ENCODE peak calls at places on chromosomes 13 and 19, in five cellular contexts. X, U, D, E and N are unnamed samples.
A peak's percentile ranks its signal among the peaks of the same experiment; 100 is the strongest.

GRCh38 chr19:50431343-50432220 is 1.1 kb upstream of the MYBPC2 start:
- DNase-seq in X (peak; percentile 84), U (peak; percentile 85), D (peak; percentile 33), E (peak; percentile 93), N (peak; percentile 77)

GRCh38 chr13:93450226-93450625 is 223.6 kb downstream of the GPC6 start:
- DNase-seq in X (no peak), U (no peak), D (peak; percentile 75), E (no peak), N (no peak)

GRCh38 chr13:106243011-106243410 is 292.5 kb downstream of the EFNB2 start:
- DNase-seq in X (no peak), U (no peak), D (no peak), E (no peak), N (no peak)

GRCh38 chr19:40605201-40605971 is 4.2 kb downstream of the LTBP4 start:
- DNase-seq in X (peak; percentile 85), U (peak; percentile 76), D (peak; percentile 51), E (peak; percentile 79), N (peak; percentile 62)

GRCh38 chr19:31391518-31391917 is 42.3 kb upstream of the TSHZ3 start:
- DNase-seq in X (no peak), U (no peak), D (no peak), E (no peak), N (no peak)

GRCh38 chr19:53903055-53903680 is 5.9 kb upstream of the CACNG7 start:
- DNase-seq in X (no peak), U (no peak), D (peak; percentile 16), E (peak; percentile 92), N (peak; percentile 56)

GRCh38 chr13:67369895-67370660 is 139.9 kb upstream of the PCDH9 start:
- DNase-seq in X (no peak), U (no peak), D (peak; percentile 96), E (no peak), N (peak; percentile 92)

GRCh38 chr13:27644302-27644701 is 22.6 kb downstream of the POLR1D start:
- DNase-seq in X (no peak), U (no peak), D (peak; percentile 95), E (no peak), N (peak; percentile 76)

GRCh38 chr19:53877361-53877766 is 4.6 kb upstream of the PRKCG start:
- DNase-seq in X (no peak), U (no peak), D (no peak), E (no peak), N (peak; percentile 51)

GRCh38 chr13:93345642-93346220 is 119.1 kb downstream of the GPC6 start:
- DNase-seq in X (no peak), U (no peak), D (peak; percentile 47), E (no peak), N (no peak)

GRCh38 chr19:46351241-46352041 is 4.6 kb downstream of the PPP5C start:
- DNase-seq in X (peak; percentile 30), U (peak; percentile 48), D (peak; percentile 35), E (no peak), N (peak; percentile 77)

GRCh38 chr19:18796239-18796638 is 5.1 kb upstream of the COMP start:
- DNase-seq in X (no peak), U (no peak), D (no peak), E (no peak), N (no peak)

GRCh38 chr19:53013621-53014020 is at the start of gene ERVV-1:
- DNase-seq in X (no peak), U (no peak), D (no peak), E (no peak), N (no peak)

GRCh38 chr13:110266983-110267382 is 40.0 kb downstream of the COL4A1 start:
- DNase-seq in X (no peak), U (no peak), D (no peak), E (peak; percentile 89), N (peak; percentile 54)

GRCh38 chr13:110266431-110266809 is 40.5 kb downstream of the COL4A1 start:
- DNase-seq in X (no peak), U (no peak), D (no peak), E (no peak), N (no peak)

GRCh38 chr13:110264685-110265275 is 42.2 kb downstream of the COL4A1 start:
- DNase-seq in X (no peak), U (no peak), D (no peak), E (peak; percentile 58), N (no peak)

GRCh38 chr13:110265341-110265681 is 41.6 kb downstream of the COL4A1 start:
- DNase-seq in X (no peak), U (no peak), D (no peak), E (peak; percentile 25), N (no peak)

GRCh38 chr13:110265682-110266430 is 41.1 kb downstream of the COL4A1 start:
- DNase-seq in X (no peak), U (peak; percentile 60), D (no peak), E (peak; percentile 48), N (no peak)
- H3K27ac ChIP-seq in X (no peak overlapping the region), U (peak overlapping the region; percentile 59), D (no peak overlapping the region), E (peak overlapping the region; percentile 31), N (no peak overlapping the region)

GRCh38 chr13:113528101-113528797 is 37.7 kb upstream of the DCUN1D2 start:
- DNase-seq in X (no peak), U (no peak), D (no peak), E (no peak), N (peak; percentile 71)

GRCh38 chr13:113528798-113529180 is 38.3 kb upstream of the DCUN1D2 start:
- DNase-seq in X (no peak), U (no peak), D (no peak), E (no peak), N (no peak)

GRCh38 chr13:113531041-113531873 is 40.7 kb upstream of the DCUN1D2 start:
- DNase-seq in X (no peak), U (no peak), D (no peak), E (no peak), N (no peak)

GRCh38 chr13:113526466-113527220 is 36.1 kb upstream of the DCUN1D2 start:
- DNase-seq in X (no peak), U (no peak), D (no peak), E (no peak), N (no peak)

DNA sequence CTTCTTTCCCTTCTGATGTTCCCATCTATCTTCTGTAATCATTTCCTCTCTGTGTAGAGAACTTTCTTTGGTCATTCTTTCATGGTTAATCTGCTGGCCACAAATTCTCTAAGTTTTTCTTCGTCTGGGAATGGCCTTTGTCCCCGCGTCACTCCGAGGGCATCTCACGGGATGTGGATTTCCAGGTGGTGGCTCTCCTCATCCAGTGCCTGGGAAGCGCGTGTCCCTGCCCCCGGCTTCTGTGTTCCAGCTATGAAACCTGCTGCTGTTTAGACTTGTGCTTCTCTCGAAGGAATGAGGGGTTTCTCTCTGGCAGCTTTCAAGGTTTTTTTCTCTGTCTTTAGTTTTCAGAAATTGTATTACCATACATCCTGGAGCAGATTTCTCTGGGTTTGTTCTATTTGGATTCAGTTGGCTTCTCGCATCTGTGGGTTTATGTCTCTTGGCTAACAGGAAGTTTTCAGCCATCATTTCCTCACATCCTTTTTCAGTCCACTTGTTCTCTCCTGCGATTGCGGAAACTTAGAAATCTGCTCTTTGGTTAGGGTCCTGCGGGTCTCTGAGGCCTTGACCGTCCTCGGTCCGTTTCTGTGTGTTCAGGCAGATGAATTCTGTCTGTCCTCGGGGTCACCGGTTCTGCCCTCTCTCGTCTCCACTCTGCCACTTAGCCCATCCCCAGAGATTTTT is 36.9 kb upstream of the DCUN1D2 start:
- DNase-seq in X (no peak), U (no peak), D (no peak), E (no peak), N (no peak)
- H3K4me1 ChIP-seq in X (no peaks in the 10 kb centered on the region), U (no peaks in the 10 kb centered on the region), D (peaks cover 8% of the 10 kb centered on the region), E (no peaks in the 10 kb centered on the region), N (peaks cover 28% of the 10 kb centered on the region)

GRCh38 chr13:46100191-46100877 is 4.5 kb downstream of the CPB2 start:
- DNase-seq in X (no peak), U (no peak), D (no peak), E (no peak), N (no peak)

GRCh38 chr13:46097015-46097414 is 7.8 kb downstream of the CPB2 start:
- DNase-seq in X (no peak), U (no peak), D (no peak), E (no peak), N (no peak)

GRCh38 chr13:46101002-46101401 is 3.8 kb downstream of the CPB2 start:
- DNase-seq in X (no peak), U (no peak), D (no peak), E (no peak), N (no peak)

GRCh38 chr13:46094478-46094877 is 10.4 kb downstream of the CPB2 start:
- DNase-seq in X (no peak), U (no peak), D (no peak), E (no peak), N (no peak)

GRCh38 chr13:46097663-46098062 is 7.2 kb downstream of the CPB2 start:
- DNase-seq in X (no peak), U (no peak), D (no peak), E (no peak), N (no peak)
- H3K27ac ChIP-seq in X (no peak overlapping the region), U (no peak overlapping the region), D (no peak overlapping the region), E (no peak overlapping the region), N (no peak overlapping the region)

DNA sequence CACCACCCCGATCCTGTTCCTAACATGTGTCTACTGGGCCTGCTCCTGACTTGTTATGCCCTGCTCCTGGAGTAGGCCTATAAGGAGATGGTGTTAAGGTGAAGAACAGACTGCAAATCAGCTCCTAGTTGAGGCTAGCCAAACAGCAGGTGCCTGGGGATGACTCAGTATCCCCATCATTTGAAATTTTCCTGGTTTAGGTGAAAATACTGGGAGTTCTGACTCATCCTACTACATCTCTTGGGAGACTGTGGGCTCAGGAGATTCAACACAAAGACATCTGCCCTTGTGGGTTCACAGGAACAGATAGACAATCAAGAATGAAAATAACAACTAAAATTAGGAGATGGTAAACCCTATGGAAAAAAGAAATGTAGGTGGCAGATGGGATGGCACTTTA is 41.2 kb downstream of the BRD4 start:
- DNase-seq in X (no peak), U (no peak), D (peak; percentile 73), E (no peak), N (no peak)
- H3K4me1 ChIP-seq in X (no peaks in the 10 kb centered on the region), U (peaks cover 48% of the 10 kb centered on the region), D (peaks cover 26% of the 10 kb centered on the region), E (peaks cover 36% of the 10 kb centered on the region), N (peaks cover 83% of the 10 kb centered on the region)

GRCh38 chr13:113410472-113411201 is 42.7 kb downstream of the ADPRHL1 start:
- DNase-seq in X (no peak), U (no peak), D (peak; percentile 83), E (no peak), N (no peak)

GRCh38 chr13:113412440-113412839 is 40.8 kb downstream of the ADPRHL1 start:
- DNase-seq in X (no peak), U (no peak), D (no peak), E (no peak), N (no peak)

GRCh38 chr13:113413898-113414282 is 39.4 kb downstream of the ADPRHL1 start:
- DNase-seq in X (no peak), U (no peak), D (no peak), E (peak; percentile 1), N (no peak)

GRCh38 chr13:113413178-113413897 is 40.0 kb downstream of the ADPRHL1 start:
- DNase-seq in X (no peak), U (no peak), D (no peak), E (no peak), N (no peak)

GRCh38 chr13:113411216-113412023 is 41.9 kb downstream of the ADPRHL1 start:
- DNase-seq in X (no peak), U (peak; percentile 75), D (peak; percentile 97), E (peak; percentile 1), N (peak; percentile 74)
- H3K27ac ChIP-seq in X (no peak overlapping the region), U (peak overlapping the region; percentile 75), D (peak overlapping the region; percentile 98), E (no peak overlapping the region), N (no peak overlapping the region)

GRCh38 chr19:4009990-4010807 is 2.7 kb downstream of the PIAS4 start:
- DNase-seq in X (no peak), U (no peak), D (no peak), E (no peak), N (no peak)
- H3K4me1 ChIP-seq in X (no peaks in the 10 kb centered on the region), U (peaks cover 37% of the 10 kb centered on the region), D (peaks cover 13% of the 10 kb centered on the region), E (peaks cover 13% of the 10 kb centered on the region), N (peaks cover 30% of the 10 kb centered on the region)

GRCh38 chr13:22748866-22749586 is 431.8 kb upstream of the SGCG start:
- DNase-seq in X (no peak), U (no peak), D (no peak), E (no peak), N (peak; percentile 31)
- H3K27ac ChIP-seq in X (no peak overlapping the region), U (no peak overlapping the region), D (no peak overlapping the region), E (no peak overlapping the region), N (no peak overlapping the region)